ENCODE peak calls at places on chromosomes 3 and 15, in eight cellular contexts. J is cardiac muscle cell; Y is GM23338; C is tibial artery; S is mesenchymal stem cell; K is esophagus muscularis mucosa; Q is psoas muscle; T is effector memory CD4-positive, alpha-beta T cell. D is an unnamed sample.

GRCh38 chr3:72177075-72178050 is 392.4 kb upstream of the PROK2 start:
- DNase-seq in J (no peak), C (peak; percentile 62), K (no peak), S (no peak), Q (peak; percentile 41), Y (no peak), T (no peak), D (no peak)

GRCh38 chr3:191762323-191762960 is 301.5 kb downstream of the PYDC2 start:
- DNase-seq in K (no peak), S (peak; percentile 81), J (no peak), C (no peak), Y (peak; percentile 60), T (no peak), Q (no peak), D (no peak)

GRCh38 chr3:24388611-24389010 is 106.0 kb downstream of the THRB start:
- DNase-seq in Y (no peak), J (no peak), Q (no peak), T (no peak), S (no peak), K (no peak), C (no peak), D (no peak)

GRCh38 chr15:95295311-95295710 is 1035.2 kb upstream of the NR2F2 start:
- DNase-seq in Y (no peak), K (no peak), J (no peak), T (no peak), S (no peak), Q (no peak), C (no peak), D (no peak)

GRCh38 chr3:141426404-141427034 is 58.2 kb downstream of the ZBTB38 start:
- DNase-seq in T (no peak), S (peak; percentile 84), K (no peak), J (peak; percentile 64), Y (peak; percentile 52), Q (peak; percentile 81), C (peak; percentile 89), D (no peak)

GRCh38 chr3:185928532-185928931 is 9.3 kb downstream of the TRA2B start:
- DNase-seq in K (no peak), Q (no peak), Y (no peak), J (no peak), T (no peak), C (no peak), S (peak; percentile 15), D (no peak)

GRCh38 chr3:40504636-40505430 is 1.0 kb upstream of the ZNF620 start:
- DNase-seq in K (no peak), C (peak; percentile 67), T (no peak), S (peak; percentile 97), Y (no peak), Q (peak; percentile 29), J (no peak), D (no peak)

GRCh38 chr3:43872301-43872700 is 181.6 kb downstream of the ABHD5 start:
- DNase-seq in T (no peak), C (no peak), K (peak; percentile 88), J (no peak), Y (no peak), Q (no peak), S (peak; percentile 84), D (no peak)

GRCh38 chr15:43268111-43269105 is 1.7 kb upstream of the TGM5 start:
- DNase-seq in K (no peak), Y (peak; percentile 77), S (peak; percentile 29), Q (no peak), J (peak; percentile 66), T (no peak), C (no peak), D (no peak)

GRCh38 chr3:49415931-49416601 is 3.8 kb downstream of the TCTA start:
- DNase-seq in C (no peak), T (peak; percentile 61), Y (no peak), K (no peak), S (no peak), Q (no peak), J (no peak), D (peak; percentile 67)

GRCh38 chr3:108818404-108818803 is 4.2 kb upstream of the TRAT1 start:
- DNase-seq in J (peak; percentile 54), K (no peak), T (peak; percentile 34), Q (no peak), S (peak; percentile 3), Y (peak; percentile 84), C (no peak), D (peak; percentile 69)

GRCh38 chr3:65604863-65605526 is 433.7 kb downstream of the MAGI1 start:
- DNase-seq in Y (no peak), J (no peak), T (no peak), C (no peak), Q (no peak), S (peak; percentile 57), K (no peak), D (no peak)

GRCh38 chr3:16884084-16884747 is 539 bp upstream of the PLCL2 start:
- DNase-seq in C (peak; percentile 40), J (peak; percentile 65), K (no peak), Y (peak; percentile 91), T (peak; percentile 42), Q (peak; percentile 81), S (peak; percentile 51), D (peak; percentile 66)

GRCh38 chr3:31436830-31437229 is 95.9 kb upstream of the STT3B start:
- DNase-seq in S (no peak), Y (no peak), J (no peak), Q (no peak), K (no peak), C (no peak), T (no peak), D (no peak)

GRCh38 chr3:31433679-31433992 is 99.1 kb upstream of the STT3B start:
- DNase-seq in K (no peak), S (no peak), Y (no peak), Q (no peak), T (no peak), J (no peak), C (no peak), D (no peak)

GRCh38 chr3:31432897-31433678 is 99.6 kb upstream of the STT3B start:
- DNase-seq in C (no peak), T (no peak), K (no peak), J (no peak), Y (no peak), S (peak; percentile 68), Q (no peak), D (no peak)

GRCh38 chr3:31431322-31431721 is 101.4 kb upstream of the STT3B start:
- DNase-seq in K (no peak), C (no peak), J (no peak), S (no peak), Q (no peak), T (no peak), Y (no peak), D (no peak)

DNA sequence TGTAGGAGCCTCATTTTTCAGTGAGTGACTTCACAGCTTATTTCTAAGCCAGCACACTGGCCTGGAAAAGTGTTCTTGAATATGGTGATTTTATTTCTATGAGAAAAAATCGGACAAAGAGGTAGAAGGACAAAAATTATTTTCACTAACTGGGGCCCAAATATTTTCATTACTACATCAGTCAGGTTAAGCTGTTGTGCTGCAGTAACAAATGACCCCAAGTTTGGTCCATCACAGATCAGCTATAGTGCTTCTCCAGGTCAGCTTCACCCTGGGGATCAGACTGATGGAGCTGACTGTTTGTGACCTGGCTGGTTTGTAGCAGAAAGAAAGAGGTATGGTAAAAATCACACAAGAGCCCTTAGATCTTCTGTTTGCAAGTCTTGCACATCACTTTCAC is 97.9 kb upstream of the STT3B start:
- DNase-seq in C (no peak), K (no peak), J (no peak), T (no peak), S (no peak), Y (no peak), Q (no peak), D (no peak)
- H3K27ac ChIP-seq in C (no peak overlapping the region), K (no peak overlapping the region), J (no peak overlapping the region), T (no peak overlapping the region), S (no peak overlapping the region), Y (no peak overlapping the region), Q (no peak overlapping the region), D (no peak overlapping the region)

DNA sequence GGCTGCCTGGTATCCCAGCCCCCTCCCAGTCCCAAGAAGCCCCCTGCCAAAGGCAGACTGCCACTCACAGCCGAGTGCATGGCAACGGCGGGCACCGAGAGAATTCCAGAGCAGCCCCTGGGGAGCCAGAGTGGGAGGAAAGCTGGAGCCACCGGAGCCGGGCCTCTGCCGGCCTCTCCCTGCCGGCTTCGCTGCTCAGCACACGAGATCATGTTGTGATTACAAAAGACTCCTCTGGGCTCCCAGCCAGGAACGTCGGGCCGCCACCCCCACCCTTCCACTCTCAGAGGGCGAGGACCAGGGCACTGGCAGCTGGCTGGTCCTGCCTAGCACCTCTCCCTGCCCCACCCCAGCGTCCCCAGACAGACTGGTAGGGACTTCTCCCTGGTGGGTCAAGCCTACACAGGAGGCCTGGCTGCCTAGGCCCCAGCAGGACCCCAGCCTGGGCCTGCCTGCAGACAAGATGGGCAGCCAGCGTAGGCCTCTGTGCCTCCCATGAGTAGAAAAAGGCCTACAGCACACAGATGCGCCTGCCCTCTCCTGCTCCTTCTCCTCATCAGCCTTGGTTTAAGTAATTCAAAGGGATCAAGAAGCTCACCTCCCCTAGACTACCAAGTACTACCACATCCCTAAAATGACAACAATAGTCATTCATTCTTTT is at the start of gene CCDC9B:
- DNase-seq in Y (no peak), Q (peak; percentile 92), K (peak; percentile 96), C (peak; percentile 92), J (peak; percentile 83), T (no peak), S (peak; percentile 92), D (no peak)
- H3K4me1 ChIP-seq in Y (peaks cover 4% of the 10 kb centered on the region), Q (peaks cover 65% of the 10 kb centered on the region), K (peaks cover 91% of the 10 kb centered on the region), C (peaks cover 93% of the 10 kb centered on the region), J (peaks cover 24% of the 10 kb centered on the region), T (peaks cover 5% of the 10 kb centered on the region), S (peaks cover 61% of the 10 kb centered on the region), D (peaks cover 12% of the 10 kb centered on the region)

DNA sequence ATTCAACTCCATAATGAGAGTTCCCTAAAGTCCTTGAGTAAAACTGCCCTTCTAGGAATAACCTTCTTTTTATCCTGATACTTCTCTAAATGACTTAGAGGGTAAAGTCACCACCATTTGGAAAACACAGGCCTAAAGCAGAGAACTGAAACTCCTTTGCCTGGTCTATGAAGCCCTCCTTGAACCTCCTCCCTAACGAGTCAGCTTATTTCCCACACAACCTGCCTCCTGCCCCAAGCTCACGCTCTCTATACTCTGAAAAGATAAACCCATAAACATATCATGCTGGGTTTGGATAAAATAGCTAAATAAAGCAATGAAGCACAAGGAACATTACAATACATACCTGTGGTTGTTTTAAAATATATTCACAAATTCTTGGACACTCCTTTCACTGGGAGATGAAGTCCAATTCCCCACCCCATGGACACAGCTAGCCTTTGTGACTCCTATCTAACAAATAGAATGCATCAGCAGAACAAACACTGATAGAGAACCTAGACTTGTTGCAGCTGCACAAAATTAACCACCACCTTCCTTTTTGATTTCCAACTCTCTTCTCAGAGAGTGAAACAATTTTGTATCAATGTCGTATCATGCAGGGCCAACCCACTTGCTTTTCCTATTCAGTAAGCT is 98.2 kb downstream of the PLCH1 start:
- DNase-seq in T (no peak), Y (no peak), Q (no peak), C (no peak), S (no peak), J (no peak), K (no peak), D (no peak)
- H3K4me3 ChIP-seq in T (no peak overlapping the region), Y (no peak overlapping the region), Q (no peak overlapping the region), C (no peak overlapping the region), S (no peak overlapping the region), J (no peak overlapping the region), K (no peak overlapping the region), D (no peak overlapping the region)

DNA sequence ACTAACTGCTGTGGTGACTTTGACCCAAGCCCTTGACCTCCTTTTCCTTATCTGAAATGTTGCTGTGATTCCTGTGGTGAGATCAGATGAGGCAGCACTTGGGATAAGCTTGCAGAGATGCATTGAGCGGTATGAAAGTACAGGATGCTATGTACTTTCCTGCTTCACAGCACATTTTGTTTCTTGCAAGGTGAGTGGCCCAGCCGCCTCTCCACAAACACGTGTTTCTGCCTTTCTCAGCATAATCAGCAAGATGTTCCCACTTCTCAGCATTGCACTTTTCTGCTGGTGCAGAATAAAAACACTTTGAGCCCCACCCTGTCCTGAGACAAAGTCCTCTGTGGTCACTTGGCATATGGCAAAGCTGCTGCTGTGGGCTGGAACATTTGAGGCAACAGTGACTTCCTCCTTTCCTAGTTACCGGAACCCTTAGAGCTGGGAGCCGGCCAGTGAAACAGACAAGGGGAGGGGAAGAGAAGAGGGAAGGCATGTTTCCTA is 4.9 kb downstream of the NUDT16 start:
- DNase-seq in Q (peak; percentile 58), S (peak; percentile 42), J (no peak), Y (no peak), T (no peak), C (peak; percentile 83), K (no peak), D (no peak)
- H3K27ac ChIP-seq in Q (no peak overlapping the region), S (no peak overlapping the region), J (no peak overlapping the region), Y (no peak overlapping the region), T (no peak overlapping the region), C (no peak overlapping the region), K (peak overlapping the region; percentile 39), D (no peak overlapping the region)

D was measured in CD4-positive, CD25-positive, alpha-beta regulatory T cell.